ENCODE peak calls at places on chromosomes 5 and 9, in nine cellular contexts. One of them, this sample, is unnamed.

GRCh38 chr5:150411245-150411979 is 1.3 kb downstream of the CD74 start:
- DNase-seq in GOT3: no peak
- DNase-seq in fibroblast of mammary gland: no peak
- DNase-seq in activated gamma-delta T cell treated with Interleukin-2 at 50 U/mL for 16 hours: peak
- DNase-seq in heart right ventricle: peak
- DNase-seq in Calu3: peak
- DNase-seq in neural crest cell: no peak
- DNase-seq in GM13977: no peak
- DNase-seq in cardiac fibroblast: no peak
- DNase-seq in this sample: peak

GRCh38 chr5:122180863-122181519 is 51.6 kb downstream of the ZNF474 start:
- DNase-seq in GOT3: no peak
- DNase-seq in fibroblast of mammary gland: peak
- DNase-seq in activated gamma-delta T cell treated with Interleukin-2 at 50 U/mL for 16 hours: no peak
- DNase-seq in heart right ventricle: no peak
- DNase-seq in Calu3: no peak
- DNase-seq in neural crest cell: no peak
- DNase-seq in GM13977: no peak
- DNase-seq in cardiac fibroblast: peak
- DNase-seq in this sample: no peak

GRCh38 chr5:102713278-102713677 is 41.8 kb upstream of the PAM start:
- DNase-seq in GOT3: no peak
- DNase-seq in fibroblast of mammary gland: no peak
- DNase-seq in activated gamma-delta T cell treated with Interleukin-2 at 50 U/mL for 16 hours: no peak
- DNase-seq in heart right ventricle: no peak
- DNase-seq in Calu3: no peak
- DNase-seq in neural crest cell: no peak
- DNase-seq in GM13977: no peak
- DNase-seq in cardiac fibroblast: no peak
- DNase-seq in this sample: no peak

GRCh38 chr5:158017433-158017832 is 158.5 kb upstream of the CLINT1 start:
- DNase-seq in GOT3: no peak
- DNase-seq in fibroblast of mammary gland: no peak
- DNase-seq in activated gamma-delta T cell treated with Interleukin-2 at 50 U/mL for 16 hours: no peak
- DNase-seq in heart right ventricle: no peak
- DNase-seq in Calu3: no peak
- DNase-seq in neural crest cell: no peak
- DNase-seq in GM13977: no peak
- DNase-seq in cardiac fibroblast: no peak
- DNase-seq in this sample: no peak

GRCh38 chr5:69502375-69503143 is 10.0 kb downstream of the OCLN start:
- DNase-seq in GOT3: no peak
- DNase-seq in fibroblast of mammary gland: peak
- DNase-seq in activated gamma-delta T cell treated with Interleukin-2 at 50 U/mL for 16 hours: no peak
- DNase-seq in heart right ventricle: no peak
- DNase-seq in Calu3: no peak
- DNase-seq in neural crest cell: no peak
- DNase-seq in GM13977: peak
- DNase-seq in cardiac fibroblast: peak
- DNase-seq in this sample: no peak

GRCh38 chr9:128150594-128151342 is 1.5 kb downstream of the LCN2 start:
- DNase-seq in GOT3: no peak
- DNase-seq in fibroblast of mammary gland: no peak
- DNase-seq in activated gamma-delta T cell treated with Interleukin-2 at 50 U/mL for 16 hours: no peak
- DNase-seq in heart right ventricle: no peak
- DNase-seq in Calu3: peak
- DNase-seq in neural crest cell: no peak
- DNase-seq in GM13977: no peak
- DNase-seq in cardiac fibroblast: no peak
- DNase-seq in this sample: no peak

GRCh38 chr9:114558027-114558675 is 29.4 kb upstream of the ATP6V1G1 start:
- DNase-seq in GOT3: no peak
- DNase-seq in fibroblast of mammary gland: no peak
- DNase-seq in activated gamma-delta T cell treated with Interleukin-2 at 50 U/mL for 16 hours: no peak
- DNase-seq in heart right ventricle: no peak
- DNase-seq in Calu3: no peak
- DNase-seq in neural crest cell: no peak
- DNase-seq in GM13977: no peak
- DNase-seq in cardiac fibroblast: no peak
- DNase-seq in this sample: no peak

GRCh38 chr5:71569748-71570509 is 17.2 kb upstream of the MCCC2 start:
- DNase-seq in GOT3: no peak
- DNase-seq in fibroblast of mammary gland: no peak
- DNase-seq in activated gamma-delta T cell treated with Interleukin-2 at 50 U/mL for 16 hours: no peak
- DNase-seq in heart right ventricle: no peak
- DNase-seq in Calu3: no peak
- DNase-seq in neural crest cell: no peak
- DNase-seq in GM13977: no peak
- DNase-seq in cardiac fibroblast: no peak
- DNase-seq in this sample: no peak

GRCh38 chr9:134844821-134845220 is 35.8 kb upstream of the FCN2 start:
- DNase-seq in GOT3: no peak
- DNase-seq in fibroblast of mammary gland: no peak
- DNase-seq in activated gamma-delta T cell treated with Interleukin-2 at 50 U/mL for 16 hours: no peak
- DNase-seq in heart right ventricle: no peak
- DNase-seq in Calu3: no peak
- DNase-seq in neural crest cell: no peak
- DNase-seq in GM13977: no peak
- DNase-seq in cardiac fibroblast: no peak
- DNase-seq in this sample: no peak

GRCh38 chr9:37026085-37026935 is 7.8 kb downstream of the PAX5 start:
- DNase-seq in GOT3: no peak
- DNase-seq in fibroblast of mammary gland: no peak
- DNase-seq in activated gamma-delta T cell treated with Interleukin-2 at 50 U/mL for 16 hours: no peak
- DNase-seq in heart right ventricle: no peak
- DNase-seq in Calu3: no peak
- DNase-seq in neural crest cell: peak
- DNase-seq in GM13977: peak
- DNase-seq in cardiac fibroblast: no peak
- DNase-seq in this sample: no peak

GRCh38 chr9:70352356-70352755 is 62.1 kb downstream of the KLF9 start:
- DNase-seq in GOT3: no peak
- DNase-seq in fibroblast of mammary gland: peak
- DNase-seq in activated gamma-delta T cell treated with Interleukin-2 at 50 U/mL for 16 hours: no peak
- DNase-seq in heart right ventricle: no peak
- DNase-seq in Calu3: no peak
- DNase-seq in neural crest cell: no peak
- DNase-seq in GM13977: no peak
- DNase-seq in cardiac fibroblast: peak
- DNase-seq in this sample: no peak

GRCh38 chr5:78657201-78657600 is 8.6 kb upstream of the LHFPL2 start:
- DNase-seq in GOT3: no peak
- DNase-seq in fibroblast of mammary gland: no peak
- DNase-seq in activated gamma-delta T cell treated with Interleukin-2 at 50 U/mL for 16 hours: no peak
- DNase-seq in heart right ventricle: no peak
- DNase-seq in Calu3: no peak
- DNase-seq in neural crest cell: no peak
- DNase-seq in GM13977: no peak
- DNase-seq in cardiac fibroblast: no peak
- DNase-seq in this sample: no peak

GRCh38 chr5:38528162-38528703 is 28.2 kb downstream of the LIFR start:
- DNase-seq in GOT3: no peak
- DNase-seq in fibroblast of mammary gland: no peak
- DNase-seq in activated gamma-delta T cell treated with Interleukin-2 at 50 U/mL for 16 hours: no peak
- DNase-seq in heart right ventricle: no peak
- DNase-seq in Calu3: no peak
- DNase-seq in neural crest cell: no peak
- DNase-seq in GM13977: no peak
- DNase-seq in cardiac fibroblast: no peak
- DNase-seq in this sample: no peak

GRCh38 chr5:177405805-177406204 is 3.6 kb downstream of the F12 start:
- DNase-seq in GOT3: no peak
- DNase-seq in fibroblast of mammary gland: no peak
- DNase-seq in activated gamma-delta T cell treated with Interleukin-2 at 50 U/mL for 16 hours: no peak
- DNase-seq in heart right ventricle: no peak
- DNase-seq in Calu3: no peak
- DNase-seq in neural crest cell: no peak
- DNase-seq in GM13977: no peak
- DNase-seq in cardiac fibroblast: no peak
- DNase-seq in this sample: peak

GRCh38 chr5:133149333-133149732 is 97.5 kb downstream of the HSPA4 start:
- DNase-seq in GOT3: no peak
- DNase-seq in fibroblast of mammary gland: no peak
- DNase-seq in activated gamma-delta T cell treated with Interleukin-2 at 50 U/mL for 16 hours: no peak
- DNase-seq in heart right ventricle: no peak
- DNase-seq in Calu3: no peak
- DNase-seq in neural crest cell: no peak
- DNase-seq in GM13977: no peak
- DNase-seq in cardiac fibroblast: no peak
- DNase-seq in this sample: no peak

GRCh38 chr5:82225525-82226172 is 52.5 kb downstream of the RPS23 start:
- DNase-seq in GOT3: peak
- DNase-seq in fibroblast of mammary gland: peak
- DNase-seq in activated gamma-delta T cell treated with Interleukin-2 at 50 U/mL for 16 hours: peak
- DNase-seq in heart right ventricle: peak
- DNase-seq in Calu3: peak
- DNase-seq in neural crest cell: peak
- DNase-seq in GM13977: peak
- DNase-seq in cardiac fibroblast: peak
- DNase-seq in this sample: peak

GRCh38 chr5:148011407-148012124 is 52.2 kb upstream of the SPINK5 start:
- DNase-seq in GOT3: no peak
- DNase-seq in fibroblast of mammary gland: peak
- DNase-seq in activated gamma-delta T cell treated with Interleukin-2 at 50 U/mL for 16 hours: no peak
- DNase-seq in heart right ventricle: no peak
- DNase-seq in Calu3: peak
- DNase-seq in neural crest cell: no peak
- DNase-seq in GM13977: no peak
- DNase-seq in cardiac fibroblast: peak
- DNase-seq in this sample: no peak

GRCh38 chr9:759541-759940 is 82.0 kb upstream of the DMRT1 start:
- DNase-seq in GOT3: no peak
- DNase-seq in fibroblast of mammary gland: no peak
- DNase-seq in activated gamma-delta T cell treated with Interleukin-2 at 50 U/mL for 16 hours: no peak
- DNase-seq in heart right ventricle: no peak
- DNase-seq in Calu3: no peak
- DNase-seq in neural crest cell: no peak
- DNase-seq in GM13977: no peak
- DNase-seq in cardiac fibroblast: no peak
- DNase-seq in this sample: no peak

GRCh38 chr9:20087481-20087880 is 298.6 kb upstream of the SLC24A2 start:
- DNase-seq in GOT3: no peak
- DNase-seq in fibroblast of mammary gland: peak
- DNase-seq in activated gamma-delta T cell treated with Interleukin-2 at 50 U/mL for 16 hours: no peak
- DNase-seq in heart right ventricle: no peak
- DNase-seq in Calu3: no peak
- DNase-seq in neural crest cell: no peak
- DNase-seq in GM13977: no peak
- DNase-seq in cardiac fibroblast: no peak
- DNase-seq in this sample: no peak

GRCh38 chr5:126129431-126129830 is 293.8 kb upstream of the GRAMD2B start:
- DNase-seq in GOT3: no peak
- DNase-seq in fibroblast of mammary gland: no peak
- DNase-seq in activated gamma-delta T cell treated with Interleukin-2 at 50 U/mL for 16 hours: no peak
- DNase-seq in heart right ventricle: no peak
- DNase-seq in Calu3: no peak
- DNase-seq in neural crest cell: no peak
- DNase-seq in GM13977: no peak
- DNase-seq in cardiac fibroblast: no peak
- DNase-seq in this sample: no peak

GRCh38 chr9:89462817-89463216 is 35.1 kb downstream of the SEMA4D start:
- DNase-seq in GOT3: no peak
- DNase-seq in fibroblast of mammary gland: no peak
- DNase-seq in activated gamma-delta T cell treated with Interleukin-2 at 50 U/mL for 16 hours: no peak
- DNase-seq in heart right ventricle: no peak
- DNase-seq in Calu3: no peak
- DNase-seq in neural crest cell: no peak
- DNase-seq in GM13977: no peak
- DNase-seq in cardiac fibroblast: no peak
- DNase-seq in this sample: no peak

GRCh38 chr5:66554211-66554610 is 42.0 kb upstream of the MAST4 start:
- DNase-seq in GOT3: no peak
- DNase-seq in fibroblast of mammary gland: peak
- DNase-seq in activated gamma-delta T cell treated with Interleukin-2 at 50 U/mL for 16 hours: no peak
- DNase-seq in heart right ventricle: no peak
- DNase-seq in Calu3: no peak
- DNase-seq in neural crest cell: no peak
- DNase-seq in GM13977: peak
- DNase-seq in cardiac fibroblast: peak
- DNase-seq in this sample: no peak

GRCh38 chr5:158979749-158980521 is 119.8 kb downstream of the EBF1 start:
- DNase-seq in GOT3: no peak
- DNase-seq in fibroblast of mammary gland: peak
- DNase-seq in activated gamma-delta T cell treated with Interleukin-2 at 50 U/mL for 16 hours: no peak
- DNase-seq in heart right ventricle: peak
- DNase-seq in Calu3: peak
- DNase-seq in neural crest cell: peak
- DNase-seq in GM13977: no peak
- DNase-seq in cardiac fibroblast: peak
- DNase-seq in this sample: no peak

GRCh38 chr9:68678430-68678829 is 26.6 kb upstream of the PIP5K1B start:
- DNase-seq in GOT3: no peak
- DNase-seq in fibroblast of mammary gland: no peak
- DNase-seq in activated gamma-delta T cell treated with Interleukin-2 at 50 U/mL for 16 hours: no peak
- DNase-seq in heart right ventricle: peak
- DNase-seq in Calu3: peak
- DNase-seq in neural crest cell: peak
- DNase-seq in GM13977: no peak
- DNase-seq in cardiac fibroblast: no peak
- DNase-seq in this sample: no peak

GRCh38 chr5:922745-923472 is 30.2 kb downstream of the TRIP13 start:
- DNase-seq in GOT3: no peak
- DNase-seq in fibroblast of mammary gland: no peak
- DNase-seq in activated gamma-delta T cell treated with Interleukin-2 at 50 U/mL for 16 hours: no peak
- DNase-seq in heart right ventricle: no peak
- DNase-seq in Calu3: no peak
- DNase-seq in neural crest cell: no peak
- DNase-seq in GM13977: no peak
- DNase-seq in cardiac fibroblast: no peak
- DNase-seq in this sample: no peak

GRCh38 chr9:89602978-89603628 is 1.7 kb upstream of the GADD45G start:
- DNase-seq in GOT3: peak
- DNase-seq in fibroblast of mammary gland: peak
- DNase-seq in activated gamma-delta T cell treated with Interleukin-2 at 50 U/mL for 16 hours: peak
- DNase-seq in heart right ventricle: peak
- DNase-seq in Calu3: peak
- DNase-seq in neural crest cell: peak
- DNase-seq in GM13977: peak
- DNase-seq in cardiac fibroblast: peak
- DNase-seq in this sample: peak

GRCh38 chr9:114156658-114157421 is 1.5 kb downstream of the COL27A1 start:
- DNase-seq in GOT3: no peak
- DNase-seq in fibroblast of mammary gland: peak
- DNase-seq in activated gamma-delta T cell treated with Interleukin-2 at 50 U/mL for 16 hours: peak
- DNase-seq in heart right ventricle: peak
- DNase-seq in Calu3: no peak
- DNase-seq in neural crest cell: peak
- DNase-seq in GM13977: no peak
- DNase-seq in cardiac fibroblast: peak
- DNase-seq in this sample: no peak

GRCh38 chr5:91101777-91102379 is 281.2 kb downstream of the ARRDC3 start:
- DNase-seq in GOT3: no peak
- DNase-seq in fibroblast of mammary gland: peak
- DNase-seq in activated gamma-delta T cell treated with Interleukin-2 at 50 U/mL for 16 hours: peak
- DNase-seq in heart right ventricle: peak
- DNase-seq in Calu3: peak
- DNase-seq in neural crest cell: peak
- DNase-seq in GM13977: peak
- DNase-seq in cardiac fibroblast: peak
- DNase-seq in this sample: peak

GRCh38 chr9:3880851-3881250 is 355.1 kb upstream of the RFX3 start:
- DNase-seq in GOT3: no peak
- DNase-seq in fibroblast of mammary gland: peak
- DNase-seq in activated gamma-delta T cell treated with Interleukin-2 at 50 U/mL for 16 hours: no peak
- DNase-seq in heart right ventricle: no peak
- DNase-seq in Calu3: no peak
- DNase-seq in neural crest cell: no peak
- DNase-seq in GM13977: no peak
- DNase-seq in cardiac fibroblast: peak
- DNase-seq in this sample: no peak

GRCh38 chr9:93110400-93110855 is 14.4 kb downstream of the CARD19 start:
- DNase-seq in GOT3: no peak
- DNase-seq in fibroblast of mammary gland: no peak
- DNase-seq in activated gamma-delta T cell treated with Interleukin-2 at 50 U/mL for 16 hours: no peak
- DNase-seq in heart right ventricle: no peak
- DNase-seq in Calu3: no peak
- DNase-seq in neural crest cell: no peak
- DNase-seq in GM13977: no peak
- DNase-seq in cardiac fibroblast: no peak
- DNase-seq in this sample: peak

GRCh38 chr5:173458819-173459218 is 130.6 kb upstream of the STC2 start:
- DNase-seq in GOT3: no peak
- DNase-seq in fibroblast of mammary gland: peak
- DNase-seq in activated gamma-delta T cell treated with Interleukin-2 at 50 U/mL for 16 hours: no peak
- DNase-seq in heart right ventricle: no peak
- DNase-seq in Calu3: no peak
- DNase-seq in neural crest cell: no peak
- DNase-seq in GM13977: no peak
- DNase-seq in cardiac fibroblast: peak
- DNase-seq in this sample: no peak

This sample was measured in natural killer cell.